ENCODE peak calls at places on chromosomes 7 and 10, in nine cellular contexts. Y is heart left ventricle, G is ovary, L is IMR-90, T is esophagus squamous epithelium, Q is A549, N is vagina, X is body of pancreas, M is uterus. Z is an unnamed sample. For H3K4me1 and H3K9me3, the result is how much of the 10 kb centered on the place peaks cover.

GRCh38 chr7:99173787-99174186 is 29.9 kb upstream of the SMURF1 start:
- DNase-seq in X (no peak), M (no peak), Q (no peak), G (no peak), Y (no peak), L (no peak), T (no peak), N (no peak), Z (no peak)

GRCh38 chr10:73653701-73654100 is 2.1 kb downstream of the SYNPO2L start:
- DNase-seq in X (no peak), T (no peak), Q (peak), Y (no peak), N (no peak), M (no peak), G (no peak), L (peak), Z (no peak)

GRCh38 chr10:129581836-129582235 is 114.8 kb downstream of the MGMT start:
- DNase-seq in Y (no peak), X (no peak), N (no peak), L (no peak), T (no peak), M (no peak), G (no peak), Q (no peak), Z (no peak)

GRCh38 chr10:80444646-80445319 is 9.3 kb upstream of the TSPAN14 start:
- DNase-seq in X (peak), Q (peak), T (no peak), Y (peak), M (peak), G (peak), L (peak), N (no peak), Z (peak)

GRCh38 chr10:70053212-70053895 is 708 bp downstream of the MACROH2A2 start:
- DNase-seq in L (no peak), M (no peak), G (peak), X (peak), N (no peak), Y (peak), Q (peak), T (no peak), Z (no peak)

GRCh38 chr7:84492565-84493034 is 298.0 kb upstream of the SEMA3A start:
- DNase-seq in X (no peak), Q (no peak), Y (no peak), G (no peak), M (no peak), T (no peak), L (no peak), N (no peak), Z (no peak)

GRCh38 chr10:19412531-19412930 is 363.9 kb downstream of the MALRD1 start:
- DNase-seq in T (no peak), X (no peak), G (no peak), Y (no peak), M (no peak), Q (peak), L (peak), N (no peak), Z (peak)

GRCh38 chr7:22586101-22586805 is 86.3 kb upstream of the STEAP1B start:
- DNase-seq in T (no peak), X (no peak), Q (no peak), G (no peak), M (no peak), N (no peak), Y (no peak), L (no peak), Z (no peak)

GRCh38 chr7:155450558-155450827 is 7.4 kb upstream of the EN2 start:
- DNase-seq in X (no peak), T (no peak), L (no peak), Q (no peak), G (no peak), M (no peak), N (no peak), Y (no peak), Z (no peak)

GRCh38 chr7:3957735-3958491 is 656.9 kb downstream of the SDK1 start:
- DNase-seq in N (no peak), G (no peak), Q (no peak), M (no peak), T (no peak), Y (no peak), L (no peak), X (no peak), Z (no peak)

GRCh38 chr10:102837230-102837721 is at the start of gene CYP17A1:
- DNase-seq in M (peak), L (no peak), Q (no peak), T (no peak), G (peak), X (peak), Y (no peak), N (no peak), Z (peak)

GRCh38 chr7:144529269-144529926 is 125.9 kb upstream of the NOBOX start:
- DNase-seq in X (no peak), M (no peak), N (no peak), T (no peak), Y (no peak), Q (no peak), G (no peak), L (no peak), Z (no peak)

GRCh38 chr7:11192506-11192905 is 218.8 kb downstream of the PHF14 start:
- DNase-seq in Q (no peak), Y (no peak), L (peak), X (no peak), M (no peak), T (no peak), N (no peak), G (no peak), Z (no peak)

GRCh38 chr7:13021566-13021965 is 334.1 kb downstream of the ARL4A start:
- DNase-seq in M (no peak), Q (no peak), X (no peak), T (no peak), Y (no peak), G (no peak), L (peak), N (no peak), Z (no peak)

GRCh38 chr10:124477614-124478363 is 16.2 kb downstream of the LHPP start:
- DNase-seq in L (no peak), T (no peak), N (no peak), G (no peak), Q (no peak), M (no peak), X (no peak), Y (no peak), Z (no peak)

GRCh38 chr10:96719850-96720421 is 378 bp downstream of the PIK3AP1 start:
- DNase-seq in N (no peak), G (peak), L (no peak), M (peak), T (peak), X (peak), Q (peak), Y (peak), Z (peak)

GRCh38 chr7:2003931-2004812 is 228.6 kb downstream of the MAD1L1 start:
- DNase-seq in M (peak), Q (no peak), T (no peak), L (no peak), G (peak), N (no peak), Y (peak), X (no peak), Z (no peak)

GRCh38 chr10:6583447-6583846 is 3.4 kb upstream of the PRKCQ start:
- DNase-seq in Q (no peak), G (no peak), L (no peak), X (no peak), N (no peak), Y (no peak), M (no peak), T (no peak), Z (no peak)

GRCh38 chr10:132027423-132027983 is 38.2 kb upstream of the JAKMIP3 start:
- DNase-seq in G (no peak), X (no peak), M (no peak), N (no peak), T (no peak), L (peak), Y (no peak), Q (no peak), Z (no peak)

GRCh38 chr7:121019018-121019417 is 30.5 kb downstream of the CPED1 start:
- DNase-seq in Y (no peak), L (peak), T (no peak), N (no peak), M (no peak), Q (no peak), G (no peak), X (no peak), Z (no peak)

GRCh38 chr10:101130984-101131961 is at the start of gene TLX1:
- DNase-seq in X (peak), M (no peak), Y (no peak), G (no peak), T (no peak), Q (no peak), L (no peak), N (no peak), Z (no peak)

GRCh38 chr7:55055479-55055878 is 36.7 kb downstream of the EGFR start:
- DNase-seq in G (no peak), Y (no peak), M (no peak), T (no peak), X (no peak), L (peak), N (no peak), Q (peak), Z (no peak)

GRCh38 chr7:75756340-75757297 is 15.4 kb downstream of the CCL26 start:
- DNase-seq in X (no peak), M (no peak), Q (peak), G (no peak), T (no peak), Y (no peak), N (no peak), L (peak), Z (no peak)

GRCh38 chr10:124650820-124651401 is 93.3 kb downstream of the FAM53B start:
- DNase-seq in Q (no peak), T (no peak), G (no peak), M (no peak), Y (no peak), L (no peak), X (no peak), N (no peak), Z (no peak)

GRCh38 chr7:122438001-122438400 is 133.5 kb upstream of the FEZF1 start:
- DNase-seq in Y (no peak), Q (no peak), X (no peak), M (no peak), L (no peak), G (no peak), T (no peak), N (no peak), Z (no peak)

GRCh38 chr7:11727864-11728263 is 104.1 kb downstream of the THSD7A start:
- DNase-seq in N (no peak), Y (no peak), Q (no peak), M (no peak), L (no peak), G (no peak), T (no peak), X (no peak), Z (no peak)

GRCh38 chr7:78019457-78020130 is 221.0 kb downstream of the PHTF2 start:
- DNase-seq in M (peak), Y (peak), L (peak), T (peak), X (peak), Q (peak), N (no peak), G (peak), Z (peak)

GRCh38 chr10:34313888-34314287 is 501.2 kb downstream of the PARD3 start:
- DNase-seq in Q (no peak), Y (no peak), N (no peak), M (no peak), X (no peak), G (no peak), T (no peak), L (no peak), Z (no peak)

DNA sequence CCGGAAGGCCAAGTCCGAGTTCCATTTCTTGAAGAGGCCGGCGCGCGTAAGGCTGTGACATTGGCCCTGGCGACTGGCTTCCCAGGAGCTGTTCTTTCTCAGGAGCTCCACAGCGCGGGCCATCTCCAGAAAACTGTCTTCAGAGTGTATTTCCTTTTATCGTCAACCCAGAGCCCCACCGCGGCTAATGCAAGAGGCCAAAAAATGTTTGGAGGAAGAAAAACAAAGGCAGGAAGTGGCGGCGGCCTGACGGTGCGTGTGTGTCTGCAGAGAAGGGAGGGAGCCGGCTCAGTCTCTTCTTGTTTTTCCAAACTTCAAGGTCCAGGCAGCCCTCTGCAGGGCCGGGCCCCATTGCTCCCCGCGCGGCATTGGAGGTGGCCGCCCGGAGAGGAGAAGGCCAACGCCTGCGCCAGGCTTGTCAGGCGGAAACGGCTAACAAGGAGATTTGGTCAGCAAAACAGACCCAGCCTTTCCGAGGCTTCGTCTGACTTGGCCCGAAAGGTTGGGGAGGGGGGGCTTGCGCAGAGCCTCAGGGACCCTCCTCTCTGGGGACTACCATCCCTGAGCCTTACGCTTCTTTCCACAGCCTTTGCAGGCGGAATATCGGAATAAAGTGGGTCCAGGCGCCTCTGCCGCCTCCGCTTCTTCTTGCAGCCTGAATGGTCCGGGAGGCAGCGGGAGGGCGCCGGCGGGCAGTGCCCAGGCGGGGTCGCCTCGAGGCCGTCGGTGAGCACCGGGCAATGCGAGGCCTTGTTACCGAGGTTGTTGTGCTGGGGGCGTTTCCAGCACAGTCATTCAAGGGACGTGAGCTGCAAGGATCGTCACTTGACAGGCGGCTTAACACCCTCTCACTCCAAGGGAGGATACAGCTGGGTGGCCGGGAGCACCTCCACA is 3.9 kb upstream of the HOXA11 start:
- DNase-seq in M (peak), Q (no peak), L (no peak), X (peak), T (no peak), G (no peak), N (no peak), Y (no peak), Z (no peak)
- TF ChIP-seq POLR2A in M (peak), Q (no peak), L (no peak), X (no peak), T (no peak), G (no peak), N (peak), Y (no peak), Z (no peak)

DNA sequence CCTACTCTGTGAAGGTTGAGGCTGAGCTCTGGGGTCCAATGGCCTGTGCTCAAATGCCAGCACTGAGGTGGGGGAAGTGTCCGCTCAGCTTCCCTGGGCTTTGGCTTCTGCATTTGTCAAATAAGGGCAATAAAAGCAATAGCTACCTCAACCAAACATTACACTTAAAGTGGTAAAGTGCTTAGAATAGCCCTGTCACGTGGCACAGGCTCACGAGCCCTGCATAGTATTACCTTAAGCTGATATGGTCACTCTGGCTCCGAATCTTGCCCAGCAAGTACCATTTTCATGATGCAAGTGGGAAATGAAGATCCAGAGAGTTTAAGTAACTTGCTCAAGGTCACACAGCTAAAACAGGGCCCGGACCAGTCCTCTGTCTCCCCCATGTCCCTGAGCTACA is 451.1 kb upstream of the ZMIZ1 start:
- DNase-seq in L (no peak), N (no peak), M (no peak), G (no peak), Q (no peak), Y (no peak), X (no peak), T (no peak), Z (no peak)
- H3K4me1 ChIP-seq in L (under half), N (under half), M (under half), G (under half), Q (under half), Y (under half), X (under half), T (under half), Z (under half)

GRCh38 chr7:90910136-90910535 is 314.0 kb downstream of the CDK14 start:
- DNase-seq in G (no peak), Y (no peak), M (no peak), T (no peak), Q (no peak), L (peak), X (no peak), N (no peak), Z (no peak)
- H3K9me3 ChIP-seq in G (under half), Y (under half), M (under half), T (under half), Q (under half), L (under half), X (under half), N (under half), Z (under half)

DNA sequence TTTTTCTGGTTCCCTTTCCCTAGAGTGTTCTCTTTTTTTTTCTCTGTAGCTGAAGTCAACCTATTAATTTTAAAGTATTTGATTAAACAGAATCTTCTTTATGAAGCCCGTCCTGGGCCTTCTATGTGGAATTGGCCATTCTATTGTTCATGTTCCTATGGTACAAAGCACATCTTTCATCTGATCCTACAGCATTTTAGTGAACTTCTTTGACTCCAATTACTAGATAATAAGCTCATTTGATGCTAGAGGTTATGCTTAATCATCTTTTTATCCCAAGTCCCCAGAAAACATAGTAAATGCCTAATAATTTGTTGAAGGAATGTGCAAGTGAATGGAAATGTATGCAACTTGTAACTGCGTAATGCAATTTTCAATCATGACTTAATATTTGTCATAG is 472.0 kb upstream of the KLF6 start:
- DNase-seq in G (no peak), L (no peak), Y (no peak), Q (no peak), M (no peak), X (no peak), N (no peak), T (no peak), Z (no peak)
- TF ChIP-seq POLR2A in G (no peak), L (no peak), Y (no peak), Q (no peak), M (no peak), X (no peak), N (no peak), T (no peak), Z (no peak)

GRCh38 chr10:29685506-29685905 is 50.7 kb upstream of the SVIL start:
- DNase-seq in L (no peak), N (no peak), Y (no peak), Q (no peak), X (no peak), T (no peak), G (no peak), M (no peak), Z (no peak)

GRCh38 chr10:29676732-29677131 is 42.0 kb upstream of the SVIL start:
- DNase-seq in Y (no peak), Q (no peak), G (no peak), M (no peak), X (no peak), T (no peak), N (no peak), L (no peak), Z (no peak)

GRCh38 chr10:29687411-29688160 is 52.8 kb upstream of the SVIL start:
- DNase-seq in M (no peak), N (peak), G (no peak), X (no peak), Y (no peak), Q (no peak), L (peak), T (no peak), Z (no peak)

GRCh38 chr10:29680091-29680490 is 45.3 kb upstream of the SVIL start:
- DNase-seq in M (no peak), L (no peak), G (no peak), Y (no peak), X (no peak), Q (no peak), T (no peak), N (no peak), Z (no peak)

GRCh38 chr10:29681700-29682444 is 47.1 kb upstream of the SVIL start:
- DNase-seq in Q (no peak), Y (peak), T (no peak), X (no peak), N (no peak), M (no peak), G (no peak), L (no peak), Z (no peak)
- H3K4me1 ChIP-seq in Q (under half), Y (under half), T (under half), X (under half), N (under half), M (under half), G (under half), L (under half), Z (under half)

GRCh38 chr7:153941061-153941460 is 111.1 kb upstream of the DPP6 start:
- DNase-seq in Y (no peak), T (no peak), M (no peak), G (no peak), N (no peak), X (no peak), L (no peak), Q (no peak), Z (no peak)

GRCh38 chr7:153942036-153942435 is 110.2 kb upstream of the DPP6 start:
- DNase-seq in X (no peak), Q (no peak), T (no peak), N (no peak), L (no peak), Y (no peak), M (no peak), G (no peak), Z (peak)

GRCh38 chr7:153939654-153940053 is 112.5 kb upstream of the DPP6 start:
- DNase-seq in Y (no peak), T (no peak), M (no peak), X (no peak), G (no peak), L (no peak), Q (no peak), N (no peak), Z (no peak)

GRCh38 chr7:153943428-153944370 is 108.5 kb upstream of the DPP6 start:
- DNase-seq in G (no peak), T (no peak), L (no peak), Q (no peak), M (no peak), Y (no peak), X (no peak), N (no peak), Z (no peak)

GRCh38 chr7:153939177-153939576 is 113.0 kb upstream of the DPP6 start:
- DNase-seq in Q (no peak), T (no peak), G (no peak), L (no peak), M (no peak), N (no peak), Y (no peak), X (no peak), Z (no peak)
- H3K9me3 ChIP-seq in Q (under half), T (under half), G (under half), L (under half), M (under half), N (under half), Y (under half), X (under half), Z (under half)

Z was measured in testis.